ENCODE peak calls at places on chromosomes 13 and 19, in seven cellular contexts. B is astrocyte of the spinal cord; G is neural progenitor cell; O is activated T-helper 9 cell treated with anti-CD3 and anti-CD28 coated beads, Interleukin-2, amount 50 U/mL, for 16 hours; X is naive thymus-derived CD8-positive, alpha-beta T cell; F is pons; T is activated CD8-positive, alpha-beta memory T cell treated with anti-CD3 and anti-CD28 coated beads for 4 hours. R is an unnamed sample.
A peak's percentile ranks its signal among the peaks of the same experiment; 100 is the strongest.

GRCh38 chr19:34834513-34834912 is 61.5 kb upstream of the ZNF599 start:
- DNase-seq in B (no peak), G (no peak), O (no peak), X (no peak), F (no peak), T (no peak), R (no peak)

GRCh38 chr19:35389192-35389861 is 18.5 kb downstream of the GPR42 start:
- DNase-seq in B (no peak), G (no peak), O (no peak), X (no peak), F (no peak), T (no peak), R (no peak)

GRCh38 chr13:41649659-41650058 is 192.3 kb downstream of the RGCC start:
- DNase-seq in B (peak; percentile 55), G (peak; percentile 46), O (no peak), X (no peak), F (no peak), T (no peak), R (no peak)

GRCh38 chr13:109479534-109479933 is 306.8 kb downstream of the IRS2 start:
- DNase-seq in B (no peak), G (no peak), O (no peak), X (no peak), F (no peak), T (no peak), R (no peak)

GRCh38 chr13:97258801-97259200 is 36.7 kb downstream of the MBNL2 start:
- DNase-seq in B (peak; percentile 44), G (no peak), O (no peak), X (no peak), F (no peak), T (no peak), R (no peak)

GRCh38 chr13:97004886-97005285 is 10.6 kb upstream of the OXGR1 start:
- DNase-seq in B (no peak), G (no peak), O (no peak), X (no peak), F (no peak), T (no peak), R (no peak)

GRCh38 chr19:55486971-55487883 is 1.0 kb upstream of the SSC5D start:
- DNase-seq in B (peak; percentile 96), G (peak; percentile 44), O (peak; percentile 27), X (no peak), F (no peak), T (no peak), R (no peak)

GRCh38 chr19:49224856-49225255 is 67.3 kb downstream of the TRPM4 start:
- DNase-seq in B (peak; percentile 49), G (peak; percentile 74), O (no peak), X (no peak), F (no peak), T (no peak), R (no peak)

GRCh38 chr13:34731486-34731885 is 210.6 kb upstream of the NBEA start:
- DNase-seq in B (no peak), G (no peak), O (no peak), X (no peak), F (no peak), T (no peak), R (no peak)

GRCh38 chr13:45102136-45102802 is 18.0 kb upstream of the GTF2F2 start:
- DNase-seq in B (no peak), G (peak; percentile 63), O (no peak), X (no peak), F (peak; percentile 94), T (no peak), R (no peak)

GRCh38 chr13:95533545-95534135 is 18.9 kb upstream of the CLDN10 start:
- DNase-seq in B (no peak), G (peak; percentile 44), O (no peak), X (no peak), F (no peak), T (no peak), R (no peak)

GRCh38 chr19:19531951-19532805 is 3.5 kb downstream of the YJEFN3 start:
- DNase-seq in B (peak; percentile 46), G (peak; percentile 88), O (peak; percentile 81), X (peak; percentile 89), F (peak; percentile 57), T (peak; percentile 74), R (no peak)

GRCh38 chr19:47539747-47540311 is 25.0 kb upstream of the NAPA start:
- DNase-seq in B (no peak), G (no peak), O (no peak), X (no peak), F (no peak), T (peak; percentile 19), R (no peak)

GRCh38 chr19:44806271-44806670 is 2.6 kb upstream of the BCAM start:
- DNase-seq in B (no peak), G (no peak), O (no peak), X (no peak), F (no peak), T (no peak), R (no peak)